ENCODE peak calls at places on chromosome 9, in four cellular contexts. T, N, W and Q are unnamed samples.

GRCh38 chr9:128250839-128251558 is 24.8 kb downstream of the GOLGA2 start:
- DNase-seq in N (no peak), T (no peak), W (no peak), Q (peak; percentile 65)

GRCh38 chr9:127541865-127542264 is 70.2 kb upstream of the STXBP1 start:
- DNase-seq in N (no peak), W (no peak), T (no peak), Q (no peak)

GRCh38 chr9:278651-279050 is 64.0 kb downstream of the DOCK8 start:
- DNase-seq in N (no peak), W (no peak), T (no peak), Q (no peak)

GRCh38 chr9:134379774-134380431 is 53.6 kb downstream of the RXRA start:
- DNase-seq in T (no peak), N (no peak), W (no peak), Q (no peak)

GRCh38 chr9:82549174-82549821 is 513.6 kb downstream of the RASEF start:
- DNase-seq in W (no peak), N (no peak), T (peak; percentile 21), Q (peak; percentile 52)

GRCh38 chr9:34717996-34718614 is 8.2 kb upstream of the CCL21 start:
- DNase-seq in W (no peak), T (no peak), N (no peak), Q (no peak)

GRCh38 chr9:34994429-34995287 is 5.1 kb downstream of the DNAJB5 start:
- DNase-seq in T (peak; percentile 38), N (peak; percentile 41), W (no peak), Q (peak; percentile 79)

GRCh38 chr9:127535834-127536233 is 76.2 kb upstream of the STXBP1 start:
- DNase-seq in W (no peak), N (no peak), T (no peak), Q (no peak)

GRCh38 chr9:89924611-89925010 is 319.8 kb downstream of the GADD45G start:
- DNase-seq in W (no peak), N (no peak), T (no peak), Q (no peak)

GRCh38 chr9:14158911-14159310 is 155.0 kb downstream of the NFIB start:
- DNase-seq in W (no peak), N (no peak), T (no peak), Q (no peak)

GRCh38 chr9:27331393-27331792 is 34.4 kb upstream of the EQTN start:
- DNase-seq in N (no peak), W (no peak), T (no peak), Q (no peak)

GRCh38 chr9:27336829-27337228 is 39.9 kb upstream of the EQTN start:
- DNase-seq in N (no peak), W (no peak), T (no peak), Q (no peak)

GRCh38 chr9:27329292-27329691 is 32.3 kb upstream of the EQTN start:
- DNase-seq in T (no peak), N (peak; percentile 5), W (no peak), Q (no peak)

GRCh38 chr9:27335088-27335487 is 38.1 kb upstream of the EQTN start:
- DNase-seq in T (no peak), W (no peak), N (no peak), Q (no peak)

GRCh38 chr9:27333241-27334052 is 36.5 kb upstream of the EQTN start:
- DNase-seq in N (peak; percentile 32), T (peak; percentile 57), W (peak; percentile 40), Q (peak; percentile 96)
- TF ChIP-seq POLR2AphosphoS5 in N (no peak), T (no peak), W (no peak), Q (no peak)

GRCh38 chr9:124020520-124021384 is 9.2 kb downstream of the LHX2 start:
- DNase-seq in N (no peak), W (no peak), T (no peak), Q (peak; percentile 80)
- TF ChIP-seq JUNB in N (no peak), W (no peak), T (no peak), Q (no peak)

GRCh38 chr9:69173497-69173890 is 583 bp upstream of the TJP2 start:
- DNase-seq in N (no peak), W (no peak), T (no peak), Q (peak; percentile 86)

GRCh38 chr9:69172895-69173294 is 1.2 kb upstream of the TJP2 start:
- DNase-seq in W (no peak), N (no peak), T (no peak), Q (no peak)

GRCh38 chr9:69175488-69175872 is 1.4 kb downstream of the TJP2 start:
- DNase-seq in T (no peak), W (no peak), N (no peak), Q (no peak)

GRCh38 chr9:69174645-69175487 is 789 bp downstream of the TJP2 start:
- DNase-seq in W (peak; percentile 74), N (no peak), T (peak; percentile 48), Q (peak; percentile 78)

DNA sequence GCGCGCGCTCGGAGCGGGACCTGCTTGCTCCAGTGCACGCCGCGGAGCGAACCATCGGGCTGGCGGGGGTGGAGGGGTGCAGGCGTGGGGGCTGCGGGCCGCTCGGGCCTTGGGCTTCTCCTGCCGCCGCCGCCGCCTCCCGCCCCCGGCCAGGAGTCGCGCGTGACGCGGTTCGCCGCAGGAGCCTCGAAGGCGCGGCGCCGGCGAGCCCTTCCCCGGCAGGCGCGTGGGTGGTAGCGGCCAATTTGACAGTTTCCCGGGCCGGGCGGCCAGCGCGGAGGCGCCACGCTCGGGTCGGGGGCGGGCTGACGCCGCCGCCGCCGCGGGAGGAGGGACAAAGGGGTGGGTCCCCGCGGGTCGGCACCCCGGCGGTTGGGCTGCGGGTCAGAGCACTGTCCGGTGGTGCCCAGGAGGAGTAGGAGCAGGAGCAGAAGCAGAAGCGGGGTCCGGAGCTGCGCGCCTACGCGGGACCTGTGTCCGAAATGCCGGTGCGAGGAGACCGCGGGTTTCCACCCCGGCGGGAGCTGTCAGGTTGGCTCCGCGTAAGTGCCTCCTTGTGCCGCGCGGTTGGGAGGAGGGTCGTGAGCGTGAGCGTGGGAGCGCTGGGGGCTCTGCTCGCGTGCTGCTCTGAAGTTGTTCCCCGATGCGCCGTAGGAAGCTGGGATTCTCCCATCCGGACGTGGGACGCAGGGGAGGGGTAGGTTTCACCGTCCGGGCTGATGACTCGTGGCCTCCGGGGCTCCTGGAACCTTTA is at the start of gene TJP2:
- DNase-seq in T (peak; percentile 54), N (peak; percentile 79), W (no peak), Q (peak; percentile 74)
- TF ChIP-seq POLR2AphosphoS5 in T (no peak), N (no peak), W (peak; percentile 76), Q (peak; percentile 34)

DNA sequence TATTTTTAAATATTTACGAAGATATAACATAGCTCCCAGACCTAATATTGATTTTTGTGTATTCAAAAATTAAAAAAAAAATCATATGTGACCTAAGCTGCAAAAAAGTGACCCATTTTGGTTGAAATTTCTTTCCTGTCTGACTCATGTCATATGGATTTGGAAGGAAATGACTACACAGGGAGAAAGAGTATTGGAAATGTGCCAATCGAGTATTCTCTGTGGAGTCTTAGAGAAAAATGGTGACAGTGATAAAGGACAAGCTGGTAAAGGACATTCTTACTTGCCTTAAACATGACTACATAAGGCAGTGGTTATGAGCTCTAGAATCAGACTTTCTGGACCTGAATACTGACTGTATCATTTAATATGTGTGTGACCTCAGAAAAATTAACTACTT is 262.9 kb upstream of the PTPRD start:
- DNase-seq in T (no peak), N (no peak), W (no peak), Q (no peak)
- TF ChIP-seq JUNB in T (no peak), N (no peak), W (no peak), Q (no peak)

GRCh38 chr9:76704601-76705204 is 59.5 kb upstream of the PCA3 start:
- DNase-seq in N (peak; percentile 19), T (peak; percentile 58), W (peak; percentile 20), Q (peak; percentile 88)
- TF ChIP-seq POLR2AphosphoS5 in N (no peak), T (no peak), W (no peak), Q (no peak)